ENCODE peak calls at places on chromosomes 6 and 20, in four cellular contexts. G is ELR, X is NCI-H2081, O is WERI-Rb-1. T is an unnamed sample.

GRCh38 chr6:128242765-128243403 is 277.5 kb downstream of the PTPRK start:
- DNase-seq in G (peak; percentile 6), X (no peak), O (no peak), T (no peak)

GRCh38 chr6:144377586-144377985 is 92.5 kb downstream of the UTRN start:
- DNase-seq in G (peak; percentile 55), X (no peak), O (no peak), T (no peak)

GRCh38 chr20:44097521-44098255 is 89.3 kb downstream of the JPH2 start:
- DNase-seq in G (peak; percentile 25), X (no peak), O (no peak), T (no peak)

GRCh38 chr20:48827880-48828733 is at the start of gene PREX1:
- DNase-seq in G (peak; percentile 90), X (peak; percentile 87), O (peak; percentile 84), T (peak; percentile 88)

GRCh38 chr6:140816696-140817095 is 1316.0 kb upstream of the GJE1 start:
- DNase-seq in G (no peak), X (no peak), O (no peak), T (no peak)

GRCh38 chr6:83827050-83827449 is 26.1 kb upstream of the RIPPLY2 start:
- DNase-seq in G (peak; percentile 18), X (no peak), O (no peak), T (no peak)

GRCh38 chr6:30061766-30062458 is 847 bp downstream of the POLR1H start:
- DNase-seq in G (peak; percentile 51), X (peak; percentile 50), O (peak; percentile 20), T (peak; percentile 40)

GRCh38 chr20:6956574-6956973 is 189.1 kb downstream of the BMP2 start:
- DNase-seq in G (no peak), X (no peak), O (no peak), T (no peak)

GRCh38 chr20:24677626-24678328 is 208.3 kb downstream of the SYNDIG1 start:
- DNase-seq in G (no peak), X (no peak), O (no peak), T (no peak)

GRCh38 chr20:3766832-3767433 is 620 bp downstream of the ADISSP start:
- DNase-seq in G (peak; percentile 42), X (no peak), O (peak; percentile 82), T (peak; percentile 40)

GRCh38 chr6:97958143-97958542 is 675.1 kb upstream of the MMS22L start:
- DNase-seq in G (peak; percentile 6), X (no peak), O (no peak), T (no peak)

T was measured in NCI-H524.